ENCODE peak calls at places on chromosomes 11 and 22, in six cellular contexts. D, E, H, V, B and L are unnamed samples.

GRCh38 chr11:111344032-111344431 is 35.0 kb downstream of the POU2AF1 start:
- DNase-seq in D (no peak), E (peak; percentile 75), H (no peak), V (no peak), B (no peak), L (no peak)

GRCh38 chr11:10716122-10716521 is 22.6 kb upstream of the IRAG1 start:
- DNase-seq in D (no peak), E (peak; percentile 82), H (no peak), V (no peak), B (no peak), L (no peak)

GRCh38 chr11:11237433-11237832 is 115.6 kb downstream of the CSNK2A3 start:
- DNase-seq in D (no peak), E (no peak), H (no peak), V (no peak), B (no peak), L (no peak)

GRCh38 chr22:22410121-22410520 is 98.4 kb downstream of the ZNF280B start:
- DNase-seq in D (peak; percentile 85), E (no peak), H (no peak), V (peak; percentile 76), B (no peak), L (no peak)

GRCh38 chr11:67043572-67044329 is 12.9 kb upstream of the RHOD start:
- DNase-seq in D (no peak), E (no peak), H (no peak), V (no peak), B (no peak), L (no peak)

GRCh38 chr11:38582151-38582550 is 1984.1 kb upstream of the RAG2 start:
- DNase-seq in D (no peak), E (peak; percentile 53), H (no peak), V (no peak), B (no peak), L (no peak)

GRCh38 chr11:129023968-129024676 is 81.5 kb upstream of the TP53AIP1 start:
- DNase-seq in D (no peak), E (no peak), H (no peak), V (peak; percentile 75), B (no peak), L (no peak)

GRCh38 chr11:45935349-45936064 is 13.1 kb downstream of the LARGE2 start:
- DNase-seq in D (no peak), E (no peak), H (no peak), V (no peak), B (no peak), L (no peak)

GRCh38 chr11:104259121-104259610 is 95.2 kb upstream of the PDGFD start:
- DNase-seq in D (no peak), E (no peak), H (no peak), V (no peak), B (no peak), L (no peak)

GRCh38 chr11:123653997-123654565 is 343 bp downstream of the SCN3B start:
- DNase-seq in D (peak; percentile 84), E (peak; percentile 53), H (peak; percentile 45), V (no peak), B (no peak), L (peak; percentile 64)

GRCh38 chr11:31641477-31642062 is 132.0 kb downstream of the ELP4 start:
- DNase-seq in D (peak; percentile 53), E (peak; percentile 36), H (no peak), V (no peak), B (peak; percentile 2), L (no peak)

GRCh38 chr11:31834237-31834636 is 23.1 kb upstream of the PAX6 start:
- DNase-seq in D (no peak), E (no peak), H (no peak), V (no peak), B (no peak), L (no peak)

GRCh38 chr22:17853066-17853465 is 78.8 kb upstream of the BID start:
- DNase-seq in D (no peak), E (no peak), H (no peak), V (no peak), B (no peak), L (no peak)

GRCh38 chr11:22703561-22703960 is 37.1 kb downstream of the GAS2 start:
- DNase-seq in D (no peak), E (no peak), H (no peak), V (peak; percentile 92), B (no peak), L (peak; percentile 98)

GRCh38 chr22:32175751-32176644 is 16.9 kb upstream of the C22orf42 start:
- DNase-seq in D (peak; percentile 73), E (no peak), H (no peak), V (no peak), B (no peak), L (no peak)

GRCh38 chr11:32374261-32374711 is 61.1 kb downstream of the WT1 start:
- DNase-seq in D (peak; percentile 61), E (peak; percentile 7), H (peak; percentile 66), V (peak; percentile 10), B (no peak), L (no peak)

GRCh38 chr11:95991101-95991500 is 67.2 kb upstream of the MTMR2 start:
- DNase-seq in D (no peak), E (peak; percentile 41), H (no peak), V (no peak), B (no peak), L (no peak)

GRCh38 chr11:35167451-35167954 is 28.5 kb downstream of the CD44 start:
- DNase-seq in D (no peak), E (peak; percentile 87), H (no peak), V (no peak), B (no peak), L (no peak)